ENCODE peak calls at places on chromosomes 1 and 21, in five cellular contexts. S is K562, V is H1, E is GM12878, P is HepG2. X is an unnamed sample.

GRCh38 chr1:117237701-117238413 is 27.1 kb upstream of the VTCN1 start:
- DNase-seq in S (no peak), V (no peak), E (no peak), P (no peak), X (no peak)

GRCh38 chr1:16451868-16452528 is 11.5 kb downstream of the NECAP2 start:
- DNase-seq in S (no peak), V (no peak), E (no peak), P (no peak), X (no peak)

GRCh38 chr1:1148061-1148460 is 25.6 kb upstream of the TTLL10 start:
- DNase-seq in S (peak), V (no peak), E (no peak), P (no peak), X (no peak)

GRCh38 chr1:22790232-22791008 is 79.8 kb downstream of the EPHB2 start:
- DNase-seq in S (no peak), V (no peak), E (no peak), P (no peak), X (no peak)

GRCh38 chr1:106978477-106979322 is 77.8 kb upstream of the PRMT6 start:
- DNase-seq in S (no peak), V (no peak), E (no peak), P (no peak), X (no peak)

GRCh38 chr1:7552402-7552801 is 218.7 kb upstream of the VAMP3 start:
- DNase-seq in S (no peak), V (no peak), E (no peak), P (no peak), X (no peak)

GRCh38 chr1:171257207-171258052 is 9.1 kb downstream of the FMO1 start:
- DNase-seq in S (no peak), V (no peak), E (no peak), P (no peak), X (no peak)

GRCh38 chr1:150567717-150568561 is 11.5 kb downstream of the MCL1 start:
- DNase-seq in S (peak), V (peak), E (no peak), P (peak), X (peak)

GRCh38 chr1:5927506-5928370 is 64.5 kb downstream of the NPHP4 start:
- DNase-seq in S (no peak), V (no peak), E (no peak), P (no peak), X (no peak)

GRCh38 chr1:201645956-201646355 is 107.0 kb downstream of the NAV1 start:
- DNase-seq in S (no peak), V (no peak), E (no peak), P (no peak), X (no peak)

GRCh38 chr1:166489670-166490436 is 323.1 kb upstream of the FAM78B start:
- DNase-seq in S (peak), V (no peak), E (peak), P (peak), X (no peak)

GRCh38 chr1:5109652-5110051 is 455.2 kb downstream of the AJAP1 start:
- DNase-seq in S (no peak), V (no peak), E (no peak), P (no peak), X (no peak)

GRCh38 chr21:34363733-34364132 is at the start of gene KCNE2:
- DNase-seq in S (no peak), V (no peak), E (no peak), P (no peak), X (no peak)

GRCh38 chr21:34369741-34370140 is 5.6 kb upstream of the SMIM11 start:
- DNase-seq in S (no peak), V (no peak), E (no peak), P (no peak), X (no peak)

GRCh38 chr21:34365794-34366193 is 2.0 kb downstream of the KCNE2 start:
- DNase-seq in S (no peak), V (no peak), E (no peak), P (peak), X (no peak)

GRCh38 chr21:34364921-34365320 is 1.1 kb downstream of the KCNE2 start:
- DNase-seq in S (no peak), V (no peak), E (no peak), P (no peak), X (no peak)

GRCh38 chr21:34367320-34367935 is 3.6 kb downstream of the KCNE2 start:
- DNase-seq in S (no peak), V (no peak), E (no peak), P (peak), X (peak)
- TF ChIP-seq ATF2 in S (no peak), V (no peak), E (no peak), P (no peak), X (no peak)

GRCh38 chr1:64901663-64902062 is 64.7 kb downstream of the JAK1 start:
- DNase-seq in S (no peak), V (no peak), E (no peak), P (no peak), X (no peak)
- TF ChIP-seq ATF2 in S (no peak), V (no peak), E (no peak), P (no peak), X (no peak)

GRCh38 chr1:113749402-113749801 is 9.9 kb downstream of the PHTF1 start:
- DNase-seq in S (peak), V (no peak), E (no peak), P (no peak), X (no peak)

GRCh38 chr1:113742515-113742914 is 16.8 kb downstream of the PHTF1 start:
- DNase-seq in S (no peak), V (no peak), E (no peak), P (no peak), X (no peak)

GRCh38 chr1:113744114-113744513 is 15.2 kb downstream of the PHTF1 start:
- DNase-seq in S (no peak), V (no peak), E (no peak), P (no peak), X (no peak)

GRCh38 chr1:113747376-113747775 is 11.9 kb downstream of the PHTF1 start:
- DNase-seq in S (no peak), V (no peak), E (no peak), P (no peak), X (no peak)

DNA sequence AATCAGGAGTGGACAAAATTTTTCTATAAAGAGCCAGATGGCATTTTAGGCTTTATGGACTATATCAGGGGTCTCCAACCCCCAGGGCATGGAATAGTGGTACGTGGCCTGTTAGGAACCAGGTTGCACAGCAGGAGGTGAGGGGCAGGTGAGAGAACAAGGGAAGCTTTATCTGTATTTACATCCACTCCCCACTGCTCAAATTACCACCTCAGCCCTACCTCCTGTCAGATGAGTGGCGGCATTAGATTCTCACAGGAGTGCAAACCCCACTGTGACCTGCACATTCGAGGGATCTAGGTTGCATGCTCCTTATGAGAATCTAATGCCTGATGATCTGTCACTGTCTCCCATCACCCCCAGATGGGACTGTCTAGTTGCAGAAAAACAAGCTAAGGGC is 13.9 kb downstream of the PHTF1 start:
- DNase-seq in S (no peak), V (no peak), E (no peak), P (peak), X (no peak)
- TF ChIP-seq ATF2 in S (no peak), V (no peak), E (no peak), P (no peak), X (no peak)

DNA sequence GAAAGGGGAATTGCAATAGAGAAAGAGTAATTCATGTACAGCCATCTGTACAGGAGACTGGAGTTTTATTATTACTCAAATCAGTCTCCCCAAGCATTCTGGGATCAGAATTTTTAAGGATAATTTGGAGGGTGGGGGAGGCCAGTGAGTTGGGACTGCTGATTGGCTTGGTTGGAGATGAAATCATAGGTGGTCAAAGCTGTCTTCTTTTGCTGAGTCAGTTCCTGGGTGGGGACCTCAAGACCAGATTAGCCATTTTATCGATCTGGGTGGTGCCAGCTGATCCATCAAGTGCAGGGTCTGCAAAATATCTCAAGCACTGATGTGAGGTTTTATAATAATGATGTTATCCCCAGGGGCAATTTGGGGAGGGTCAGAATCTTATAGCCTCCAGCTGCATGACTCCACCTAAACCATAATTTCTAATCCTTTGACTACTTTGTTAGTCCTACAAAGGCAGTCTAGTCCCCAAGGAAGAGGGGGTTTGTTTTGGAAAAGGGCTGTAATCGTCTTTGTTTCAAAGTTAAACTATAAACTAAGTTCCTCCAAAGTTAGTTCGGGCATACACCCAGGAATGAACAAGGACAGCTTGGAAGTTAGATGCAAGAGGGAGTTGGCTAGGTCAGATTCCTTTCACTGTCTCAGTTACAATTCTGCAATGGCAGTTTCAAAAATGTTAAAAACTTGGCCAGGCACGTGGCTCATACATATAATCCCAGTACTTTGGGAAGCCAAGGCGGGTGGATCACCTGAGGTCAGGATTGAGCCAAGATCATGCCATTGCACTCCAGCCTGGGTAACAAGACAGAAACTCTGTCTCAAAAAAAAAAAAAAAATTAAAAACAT is 17.0 kb upstream of the RAB3B start:
- DNase-seq in S (no peak), V (no peak), E (no peak), P (no peak), X (no peak)
- TF ChIP-seq ATF2 in S (no peak), V (no peak), E (no peak), P (no peak), X (no peak)

DNA sequence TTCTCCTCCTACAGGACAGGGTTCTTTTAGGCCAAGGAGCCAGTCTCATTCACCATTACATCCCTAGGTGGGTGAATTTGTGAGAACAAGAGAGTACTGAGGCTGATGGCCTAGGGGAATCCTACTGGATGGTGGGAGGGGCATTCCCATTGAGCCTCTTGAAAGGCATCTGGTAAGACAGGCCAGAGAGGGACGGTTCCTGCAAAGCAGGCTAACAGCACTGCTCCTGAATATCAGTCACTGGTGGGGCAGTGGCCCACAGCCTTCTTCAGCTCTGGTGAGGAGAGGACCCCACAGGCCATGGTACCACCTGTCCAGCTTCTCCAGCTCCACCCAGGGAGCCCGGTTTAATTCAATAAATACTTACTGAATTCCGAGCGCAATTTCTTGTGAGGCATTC is 125.9 kb upstream of the EDN2 start:
- DNase-seq in S (no peak), V (no peak), E (no peak), P (no peak), X (no peak)
- TF ChIP-seq ATF2 in S (no peak), V (no peak), E (no peak), P (no peak), X (no peak)

GRCh38 chr1:155053531-155054105 is 2.5 kb downstream of the ADAM15 start:
- DNase-seq in S (no peak), V (no peak), E (no peak), P (no peak), X (no peak)

GRCh38 chr1:155052412-155053400 is 1.6 kb downstream of the ADAM15 start:
- DNase-seq in S (peak), V (no peak), E (no peak), P (no peak), X (no peak)

GRCh38 chr1:155050560-155051341 is at the start of gene ADAM15:
- DNase-seq in S (peak), V (no peak), E (no peak), P (peak), X (peak)

GRCh38 chr1:155051342-155051776 is 243 bp downstream of the ADAM15 start:
- DNase-seq in S (no peak), V (no peak), E (no peak), P (no peak), X (peak)

DNA sequence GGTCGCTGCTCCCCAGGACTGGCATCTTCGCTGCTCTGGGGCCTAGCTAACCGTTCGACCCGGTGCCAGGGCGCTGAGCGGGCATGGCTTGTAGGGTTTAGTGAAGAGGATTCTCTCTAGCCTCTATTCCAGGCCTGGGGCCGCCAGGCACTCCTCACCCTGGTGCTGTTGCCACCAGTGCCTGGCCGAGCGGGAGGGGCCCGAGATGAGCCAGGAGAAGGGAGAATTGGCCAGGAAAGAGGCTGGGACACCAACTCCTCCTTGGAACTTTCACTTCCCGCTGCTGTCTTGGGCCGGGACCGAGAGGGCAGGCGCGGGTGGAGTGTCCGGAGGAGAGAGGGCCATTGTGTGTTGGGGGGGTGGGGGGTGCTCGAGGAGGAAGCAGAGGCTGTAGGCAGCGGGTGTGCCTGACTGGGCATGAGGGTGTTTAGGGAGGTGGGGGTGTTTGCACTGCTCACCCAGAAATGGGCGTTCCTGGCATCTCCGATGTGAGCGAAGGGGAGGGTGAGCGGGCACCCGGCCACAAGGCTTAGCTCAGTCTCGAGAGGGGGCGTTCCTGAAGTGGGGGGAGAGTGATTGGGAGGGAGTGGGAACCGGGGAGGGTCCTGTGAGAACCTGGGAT is 772 bp downstream of the ADAM15 start:
- DNase-seq in S (peak), V (no peak), E (no peak), P (no peak), X (no peak)
- TF ChIP-seq ATF2 in S (no peak), V (no peak), E (no peak), P (no peak), X (no peak)

X was measured in WTC11.